ENCODE peak calls at places on chromosomes 3 and 15, in seven cellular contexts. One of them, this sample, is unnamed.

GRCh38 chr15:92377083-92377789 is 16.4 kb upstream of the ST8SIA2 start:
- DNase-seq in psoas muscle: no peak
- DNase-seq in MM.1S: no peak
- DNase-seq in adrenal gland: no peak
- DNase-seq in BE2C: peak; percentile 37
- DNase-seq in body of pancreas: no peak
- DNase-seq in left lung: no peak
- DNase-seq in this sample: no peak

GRCh38 chr15:90818251-90819210 is 49.9 kb upstream of the FURIN start:
- DNase-seq in psoas muscle: no peak
- DNase-seq in MM.1S: no peak
- DNase-seq in adrenal gland: no peak
- DNase-seq in BE2C: peak; percentile 78
- DNase-seq in body of pancreas: peak; percentile 66
- DNase-seq in left lung: peak; percentile 56
- DNase-seq in this sample: no peak

GRCh38 chr15:45307230-45307924 is 55.3 kb downstream of the SLC28A2 start:
- DNase-seq in psoas muscle: no peak
- DNase-seq in MM.1S: peak; percentile 51
- DNase-seq in adrenal gland: peak; percentile 18
- DNase-seq in BE2C: no peak
- DNase-seq in body of pancreas: peak; percentile 32
- DNase-seq in left lung: no peak
- DNase-seq in this sample: no peak

GRCh38 chr15:47460775-47461174 is 256.5 kb upstream of the SEMA6D start:
- DNase-seq in psoas muscle: no peak
- DNase-seq in MM.1S: no peak
- DNase-seq in adrenal gland: no peak
- DNase-seq in BE2C: no peak
- DNase-seq in body of pancreas: no peak
- DNase-seq in left lung: no peak
- DNase-seq in this sample: no peak

GRCh38 chr3:144084929-144085328 is 113.3 kb downstream of the DIPK2A start:
- DNase-seq in psoas muscle: no peak
- DNase-seq in MM.1S: no peak
- DNase-seq in adrenal gland: no peak
- DNase-seq in BE2C: no peak
- DNase-seq in body of pancreas: no peak
- DNase-seq in left lung: no peak
- DNase-seq in this sample: no peak

GRCh38 chr3:13710251-13710650 is 161.3 kb downstream of the FBLN2 start:
- DNase-seq in psoas muscle: no peak
- DNase-seq in MM.1S: no peak
- DNase-seq in adrenal gland: peak; percentile 2
- DNase-seq in BE2C: no peak
- DNase-seq in body of pancreas: no peak
- DNase-seq in left lung: peak; percentile 4
- DNase-seq in this sample: no peak

GRCh38 chr3:188539631-188540194 is 385.8 kb downstream of the LPP start:
- DNase-seq in psoas muscle: no peak
- DNase-seq in MM.1S: no peak
- DNase-seq in adrenal gland: no peak
- DNase-seq in BE2C: no peak
- DNase-seq in body of pancreas: no peak
- DNase-seq in left lung: no peak
- DNase-seq in this sample: no peak

GRCh38 chr3:52392216-52392930 is 52.5 kb downstream of the SEMA3G start:
- DNase-seq in psoas muscle: peak; percentile 12
- DNase-seq in MM.1S: no peak
- DNase-seq in adrenal gland: no peak
- DNase-seq in BE2C: no peak
- DNase-seq in body of pancreas: no peak
- DNase-seq in left lung: no peak
- DNase-seq in this sample: no peak

DNA sequence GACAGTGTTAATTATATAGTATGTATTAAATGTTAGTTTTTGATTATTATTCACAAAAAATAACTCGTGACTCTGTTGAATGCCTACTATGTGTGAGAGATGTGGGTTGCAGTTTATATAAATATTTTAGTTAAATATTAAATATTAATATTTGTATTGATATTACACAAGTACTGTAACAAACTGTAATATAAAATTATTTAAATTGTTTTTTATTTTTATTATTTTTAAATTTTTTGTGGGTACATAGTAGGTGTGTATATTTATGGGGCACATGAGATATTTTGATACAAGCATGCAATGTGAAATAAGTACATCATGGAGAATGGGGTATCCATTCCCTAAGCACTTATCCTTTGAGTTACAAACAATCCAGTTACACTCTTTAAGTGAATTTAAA is 196.1 kb upstream of the ZNF717 start:
- DNase-seq in psoas muscle: no peak
- DNase-seq in MM.1S: no peak
- DNase-seq in adrenal gland: no peak
- DNase-seq in BE2C: no peak
- DNase-seq in body of pancreas: no peak
- DNase-seq in left lung: no peak
- DNase-seq in this sample: no peak
- H3K9me3 ChIP-seq in psoas muscle: no peaks in the 10 kb centered on the region
- H3K9me3 ChIP-seq in MM.1S: no peaks in the 10 kb centered on the region
- H3K9me3 ChIP-seq in adrenal gland: no peaks in the 10 kb centered on the region
- H3K9me3 ChIP-seq in BE2C: no peaks in the 10 kb centered on the region
- H3K9me3 ChIP-seq in body of pancreas: no peaks in the 10 kb centered on the region
- H3K9me3 ChIP-seq in left lung: no peaks in the 10 kb centered on the region
- H3K9me3 ChIP-seq in this sample: no peaks in the 10 kb centered on the region

DNA sequence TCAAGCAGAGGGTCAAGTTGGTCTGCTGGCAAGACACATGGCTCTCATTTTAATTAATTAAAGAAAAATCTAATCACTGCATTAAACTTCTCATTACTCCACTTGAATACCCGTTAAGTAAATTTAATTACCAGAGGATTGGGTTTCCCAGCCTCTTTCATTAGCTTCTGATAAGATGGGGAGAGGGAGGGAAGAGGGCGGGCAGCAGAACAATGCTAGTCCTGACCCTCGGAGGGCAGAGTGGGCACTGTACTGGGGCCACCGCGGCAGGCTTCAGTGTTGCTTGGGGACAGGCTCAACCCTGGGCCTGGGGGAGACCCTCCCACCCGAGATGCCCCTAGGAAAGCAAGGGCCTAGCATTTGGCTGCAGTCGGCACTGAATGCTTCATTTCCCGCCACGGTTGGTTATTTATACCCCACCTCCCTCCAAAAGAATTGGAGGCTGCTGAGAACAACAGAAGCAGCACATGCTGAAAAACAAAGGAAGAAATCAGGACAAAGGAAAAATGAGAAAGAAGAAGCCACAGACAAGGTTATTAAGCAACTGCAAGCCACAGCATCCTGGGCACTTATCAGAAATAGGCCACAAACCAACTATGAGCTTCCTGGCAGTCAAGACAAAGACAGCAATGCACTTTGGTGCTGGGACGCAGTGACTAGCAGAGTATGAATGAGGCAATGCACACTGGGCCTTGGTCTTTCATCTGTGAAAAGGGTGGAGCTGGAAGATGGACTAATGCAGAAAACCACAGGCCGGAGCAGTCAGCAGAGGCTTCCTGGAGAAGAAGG is 55.8 kb upstream of the LINGO1 start:
- DNase-seq in psoas muscle: peak; percentile 31
- DNase-seq in MM.1S: no peak
- DNase-seq in adrenal gland: no peak
- DNase-seq in BE2C: no peak
- DNase-seq in body of pancreas: no peak
- DNase-seq in left lung: no peak
- DNase-seq in this sample: no peak
- H3K9me3 ChIP-seq in psoas muscle: no peaks in the 10 kb centered on the region
- H3K9me3 ChIP-seq in MM.1S: no peaks in the 10 kb centered on the region
- H3K9me3 ChIP-seq in adrenal gland: no peaks in the 10 kb centered on the region
- H3K9me3 ChIP-seq in BE2C: no peaks in the 10 kb centered on the region
- H3K9me3 ChIP-seq in body of pancreas: no peaks in the 10 kb centered on the region
- H3K9me3 ChIP-seq in left lung: no peaks in the 10 kb centered on the region
- H3K9me3 ChIP-seq in this sample: no peaks in the 10 kb centered on the region

GRCh38 chr3:138646008-138646407 is 37.4 kb downstream of the FAIM start:
- DNase-seq in psoas muscle: no peak
- DNase-seq in MM.1S: no peak
- DNase-seq in adrenal gland: no peak
- DNase-seq in BE2C: no peak
- DNase-seq in body of pancreas: no peak
- DNase-seq in left lung: no peak
- DNase-seq in this sample: no peak
- H3K9me3 ChIP-seq in psoas muscle: peaks cover 26% of the 10 kb centered on the region
- H3K9me3 ChIP-seq in MM.1S: no peaks in the 10 kb centered on the region
- H3K9me3 ChIP-seq in adrenal gland: no peaks in the 10 kb centered on the region
- H3K9me3 ChIP-seq in BE2C: no peaks in the 10 kb centered on the region
- H3K9me3 ChIP-seq in body of pancreas: no peaks in the 10 kb centered on the region
- H3K9me3 ChIP-seq in left lung: peaks cover 66% of the 10 kb centered on the region
- H3K9me3 ChIP-seq in this sample: no peaks in the 10 kb centered on the region

GRCh38 chr15:23750776-23751175 is 63.7 kb upstream of the NDN start:
- DNase-seq in psoas muscle: no peak
- DNase-seq in MM.1S: no peak
- DNase-seq in adrenal gland: no peak
- DNase-seq in BE2C: no peak
- DNase-seq in body of pancreas: no peak
- DNase-seq in left lung: no peak
- DNase-seq in this sample: no peak

GRCh38 chr15:23750179-23750578 is 63.1 kb upstream of the NDN start:
- DNase-seq in psoas muscle: no peak
- DNase-seq in MM.1S: no peak
- DNase-seq in adrenal gland: no peak
- DNase-seq in BE2C: no peak
- DNase-seq in body of pancreas: no peak
- DNase-seq in left lung: no peak
- DNase-seq in this sample: no peak

DNA sequence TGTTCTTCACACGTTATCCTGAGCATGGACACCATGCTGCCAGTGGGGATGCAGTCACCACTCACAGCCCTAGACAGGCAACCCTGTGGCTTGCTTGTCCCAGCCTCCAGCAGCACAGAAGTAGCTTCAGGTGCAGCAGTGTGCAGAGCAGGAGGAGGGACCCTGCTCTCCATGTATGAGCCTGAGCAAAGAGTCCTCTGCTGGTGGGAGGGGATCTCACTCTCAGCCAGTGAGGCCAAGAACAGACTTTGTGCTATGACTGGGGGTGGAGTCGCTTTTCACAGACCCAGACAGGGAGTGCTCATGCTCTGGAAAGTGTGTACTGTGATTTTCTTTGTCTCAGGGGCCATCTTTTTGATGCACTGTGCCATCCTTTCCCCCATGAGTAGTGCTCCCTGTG is 66.1 kb upstream of the NDN start:
- DNase-seq in psoas muscle: no peak
- DNase-seq in MM.1S: no peak
- DNase-seq in adrenal gland: no peak
- DNase-seq in BE2C: no peak
- DNase-seq in body of pancreas: no peak
- DNase-seq in left lung: no peak
- DNase-seq in this sample: no peak
- H3K9me3 ChIP-seq in psoas muscle: no peaks in the 10 kb centered on the region
- H3K9me3 ChIP-seq in MM.1S: no peaks in the 10 kb centered on the region
- H3K9me3 ChIP-seq in adrenal gland: no peaks in the 10 kb centered on the region
- H3K9me3 ChIP-seq in BE2C: no peaks in the 10 kb centered on the region
- H3K9me3 ChIP-seq in body of pancreas: no peaks in the 10 kb centered on the region
- H3K9me3 ChIP-seq in left lung: peaks cover 27% of the 10 kb centered on the region
- H3K9me3 ChIP-seq in this sample: no peaks in the 10 kb centered on the region

GRCh38 chr3:109887293-109887692 is 549.9 kb upstream of the DPPA4 start:
- DNase-seq in psoas muscle: no peak
- DNase-seq in MM.1S: no peak
- DNase-seq in adrenal gland: no peak
- DNase-seq in BE2C: no peak
- DNase-seq in body of pancreas: no peak
- DNase-seq in left lung: no peak
- DNase-seq in this sample: no peak
- H3K9me3 ChIP-seq in psoas muscle: peaks cover 13% of the 10 kb centered on the region
- H3K9me3 ChIP-seq in MM.1S: no peaks in the 10 kb centered on the region
- H3K9me3 ChIP-seq in adrenal gland: no peaks in the 10 kb centered on the region
- H3K9me3 ChIP-seq in BE2C: no peaks in the 10 kb centered on the region
- H3K9me3 ChIP-seq in body of pancreas: no peaks in the 10 kb centered on the region
- H3K9me3 ChIP-seq in left lung: no peaks in the 10 kb centered on the region
- H3K9me3 ChIP-seq in this sample: no peaks in the 10 kb centered on the region

GRCh38 chr15:43361313-43361903 is 9.4 kb downstream of the ZSCAN29 start:
- DNase-seq in psoas muscle: no peak
- DNase-seq in MM.1S: no peak
- DNase-seq in adrenal gland: no peak
- DNase-seq in BE2C: no peak
- DNase-seq in body of pancreas: no peak
- DNase-seq in left lung: no peak
- DNase-seq in this sample: no peak
- H3K9me3 ChIP-seq in psoas muscle: peaks cover 60% of the 10 kb centered on the region
- H3K9me3 ChIP-seq in MM.1S: no peaks in the 10 kb centered on the region
- H3K9me3 ChIP-seq in adrenal gland: peaks cover 17% of the 10 kb centered on the region
- H3K9me3 ChIP-seq in BE2C: peaks cover 11% of the 10 kb centered on the region
- H3K9me3 ChIP-seq in body of pancreas: peaks cover 5% of the 10 kb centered on the region
- H3K9me3 ChIP-seq in left lung: peaks cover 61% of the 10 kb centered on the region
- H3K9me3 ChIP-seq in this sample: peaks cover 31% of the 10 kb centered on the region

This sample was measured in T-helper 17 cell.